ENCODE peak calls at places on chromosomes 16 and 17, in eight cellular contexts. P is neural crest cell, K is lower lobe of right lung, Q is GM10248, W is lung, O is mesothelial cell of epicardium, J is WTC11, Z is AG09309. E is an unnamed sample.

GRCh38 chr17:78879679-78880186 is 23.3 kb downstream of the CEP295NL start:
- DNase-seq in P (no peak), K (no peak), Q (no peak), W (peak; percentile 58), O (no peak), J (no peak), Z (peak; percentile 69), E (no peak)

GRCh38 chr17:77231076-77231871 is 90.5 kb downstream of the SEC14L1 start:
- DNase-seq in P (no peak), K (peak; percentile 24), Q (no peak), W (no peak), O (no peak), J (no peak), Z (no peak), E (no peak)

GRCh38 chr16:88064889-88065746 is 113.9 kb downstream of the BANP start:
- DNase-seq in P (no peak), K (no peak), Q (no peak), W (no peak), O (no peak), J (no peak), Z (no peak), E (no peak)

GRCh38 chr17:33209671-33210070 is 83.4 kb downstream of the ASIC2 start:
- DNase-seq in P (no peak), K (no peak), Q (no peak), W (no peak), O (no peak), J (no peak), Z (no peak), E (no peak)

GRCh38 chr16:10760863-10761262 is 17.2 kb downstream of the NUBP1 start:
- DNase-seq in P (no peak), K (no peak), Q (no peak), W (no peak), O (no peak), J (no peak), Z (no peak), E (no peak)

GRCh38 chr17:5485270-5486205 is at the start of gene DERL2:
- DNase-seq in P (no peak), K (no peak), Q (no peak), W (peak; percentile 45), O (no peak), J (peak; percentile 44), Z (no peak), E (no peak)

GRCh38 chr17:8326591-8327583 is 12.8 kb upstream of the ODF4 start:
- DNase-seq in P (peak; percentile 26), K (no peak), Q (peak; percentile 47), W (no peak), O (peak; percentile 64), J (peak; percentile 47), Z (no peak), E (peak; percentile 71)

GRCh38 chr17:36133629-36134259 is 30.1 kb downstream of the CCL4 start:
- DNase-seq in P (no peak), K (no peak), Q (no peak), W (no peak), O (no peak), J (no peak), Z (no peak), E (no peak)

GRCh38 chr16:27778926-27779570 is 229.1 kb downstream of the KATNIP start:
- DNase-seq in P (no peak), K (no peak), Q (no peak), W (no peak), O (no peak), J (no peak), Z (no peak), E (no peak)

DNA sequence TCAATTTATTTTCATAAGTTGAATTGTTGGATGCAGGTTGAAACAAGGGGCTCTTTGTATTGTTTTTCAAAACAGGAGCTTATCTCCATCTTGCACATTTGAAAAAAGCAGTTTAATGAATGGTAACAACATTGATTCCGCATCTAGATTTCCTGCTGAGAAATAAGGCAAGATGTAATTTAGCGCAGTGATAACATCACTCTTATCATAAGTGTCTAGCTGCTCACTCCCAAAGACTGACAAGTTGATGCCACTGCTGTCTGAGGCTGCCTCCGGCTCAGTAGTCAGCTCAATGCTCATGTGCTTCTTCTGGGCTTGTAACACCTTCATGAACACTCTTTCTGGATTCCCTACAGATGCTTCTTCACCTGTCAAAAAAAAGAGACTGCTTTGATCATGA is 92.4 kb downstream of the KPNA2 start:
- DNase-seq in P (no peak), K (no peak), Q (no peak), W (no peak), O (no peak), J (no peak), Z (no peak), E (no peak)
- TF ChIP-seq CTCF in P (no peak), K (no peak), Q (no peak), W (no peak), O (no peak), J (no peak), Z (no peak), E (no peak)

GRCh38 chr17:42027961-42028790 is 8.3 kb downstream of the NKIRAS2 start:
- DNase-seq in P (no peak), K (no peak), Q (no peak), W (no peak), O (no peak), J (peak; percentile 76), Z (no peak), E (no peak)
- TF ChIP-seq CTCF in P (peak; percentile 29), K (no peak), Q (no peak), W (no peak), O (no peak), J (no peak), Z (peak; percentile 27), E (no peak)

GRCh38 chr17:2174471-2175293 is 119.8 kb downstream of the HIC1 start:
- DNase-seq in P (no peak), K (peak; percentile 70), Q (no peak), W (peak; percentile 55), O (peak; percentile 58), J (no peak), Z (peak; percentile 52), E (no peak)
- TF ChIP-seq CTCF in P (no peak), K (no peak), Q (no peak), W (no peak), O (no peak), J (no peak), Z (peak; percentile 21), E (no peak)

GRCh38 chr17:82388223-82388921 is 16.8 kb downstream of the UTS2R start:
- DNase-seq in P (no peak), K (no peak), Q (no peak), W (no peak), O (no peak), J (no peak), Z (no peak), E (no peak)
- TF ChIP-seq CTCF in P (no peak), K (no peak), Q (no peak), W (no peak), O (no peak), J (no peak), Z (no peak), E (no peak)

DNA sequence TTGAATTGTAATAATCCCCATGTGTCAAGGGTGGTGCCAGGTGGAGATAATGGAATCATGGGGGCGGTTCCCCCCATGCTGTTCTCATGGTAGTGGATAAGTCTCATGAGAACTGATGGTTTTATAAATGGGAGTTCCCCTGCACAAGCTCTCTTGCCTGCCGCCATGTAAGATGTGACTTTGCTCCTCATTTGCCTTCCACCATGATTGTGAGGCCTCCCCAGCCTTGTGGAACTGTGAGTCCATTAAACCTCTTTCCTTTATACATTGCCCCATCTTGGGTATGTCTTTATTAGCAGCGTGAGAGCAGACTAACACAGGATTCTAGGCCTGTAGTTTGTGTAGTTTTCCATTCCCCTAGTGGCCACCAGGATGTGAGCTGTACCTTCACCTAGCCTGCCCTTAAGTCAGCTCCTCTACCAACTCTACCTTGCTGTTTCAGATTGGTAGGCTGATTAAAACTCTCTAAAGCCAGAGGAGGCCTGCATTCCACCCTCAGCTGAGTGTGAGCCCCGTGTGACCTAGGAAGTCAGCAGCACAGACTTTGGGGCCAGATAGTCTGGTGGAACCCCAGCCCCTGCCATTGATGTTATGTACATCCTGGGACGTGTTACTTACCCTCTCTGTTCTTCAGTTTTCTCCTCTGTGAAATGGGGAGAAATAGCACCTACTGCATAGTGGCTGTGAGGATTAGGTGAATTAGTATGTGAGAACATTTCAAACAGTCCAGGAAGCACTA is 252.4 kb upstream of the CACNG5 start:
- DNase-seq in P (no peak), K (no peak), Q (no peak), W (no peak), O (no peak), J (no peak), Z (no peak), E (no peak)
- TF ChIP-seq CTCF in P (no peak), K (no peak), Q (no peak), W (no peak), O (no peak), J (no peak), Z (no peak), E (no peak)